ENCODE peak calls at places on chromosomes 5 and 9, in six cellular contexts. U is neural crest cell, B is HFFc6, I is Peyer's patch, J is AG08396, M is bronchial epithelial cell. V is an unnamed sample.

GRCh38 chr5:133825631-133826289 is 142.7 kb downstream of the C5orf15 start:
- DNase-seq in J (no peak), U (no peak), B (no peak), I (no peak), M (no peak), V (no peak)

GRCh38 chr5:74334434-74335364 is 305.8 kb downstream of the ENC1 start:
- DNase-seq in I (no peak), U (no peak), M (no peak), B (no peak), J (no peak), V (no peak)

GRCh38 chr5:132180134-132180745 is 47.4 kb downstream of the P4HA2 start:
- DNase-seq in U (no peak), M (peak; percentile 65), I (no peak), B (peak; percentile 41), J (peak; percentile 79), V (peak; percentile 82)

GRCh38 chr9:92324451-92324850 is 699 bp downstream of the NOL8 start:
- DNase-seq in U (no peak), J (no peak), I (no peak), M (no peak), B (no peak), V (no peak)

GRCh38 chr9:121262450-121262849 is 5.5 kb upstream of the GSN start:
- DNase-seq in J (no peak), M (no peak), U (no peak), B (peak; percentile 49), I (no peak), V (no peak)

GRCh38 chr9:75803130-75803529 is 87.3 kb upstream of the PCSK5 start:
- DNase-seq in B (peak; percentile 1), M (peak; percentile 42), J (peak; percentile 11), I (no peak), U (no peak), V (peak; percentile 14)

GRCh38 chr9:133874061-133874638 is 118.0 kb downstream of the VAV2 start:
- DNase-seq in I (no peak), J (peak; percentile 42), U (no peak), M (peak; percentile 99), B (peak; percentile 79), V (peak; percentile 92)

GRCh38 chr5:158606228-158606627 is 493.5 kb downstream of the EBF1 start:
- DNase-seq in J (no peak), I (no peak), U (no peak), M (no peak), B (no peak), V (no peak)

GRCh38 chr9:36484124-36484523 is 84.1 kb upstream of the RNF38 start:
- DNase-seq in M (no peak), U (no peak), J (no peak), I (no peak), B (no peak), V (no peak)

GRCh38 chr5:169914766-169915165 is 65.5 kb downstream of the INSYN2B start:
- DNase-seq in I (no peak), M (no peak), U (peak; percentile 3), B (peak; percentile 59), J (peak; percentile 62), V (peak; percentile 24)

GRCh38 chr9:82091610-82092009 is 103.0 kb downstream of the SPATA31D1 start:
- DNase-seq in J (no peak), I (no peak), U (no peak), B (no peak), M (peak; percentile 3), V (no peak)

GRCh38 chr9:100070071-100070470 is 28.7 kb downstream of the ERP44 start:
- DNase-seq in U (no peak), M (peak; percentile 84), B (no peak), I (no peak), J (no peak), V (peak; percentile 19)

GRCh38 chr5:145637396-145637795 is 197.7 kb downstream of the PRELID2 start:
- DNase-seq in J (no peak), U (no peak), I (no peak), B (peak; percentile 10), M (no peak), V (no peak)

GRCh38 chr5:72353046-72353445 is 32.9 kb downstream of the PTCD2 start:
- DNase-seq in B (peak; percentile 52), U (no peak), M (no peak), I (no peak), J (peak; percentile 33), V (no peak)

GRCh38 chr5:155616779-155617392 is 603.3 kb downstream of the KIF4B start:
- DNase-seq in U (peak; percentile 60), B (no peak), I (peak; percentile 62), J (peak; percentile 35), M (no peak), V (peak; percentile 33)

GRCh38 chr5:88325868-88326267 is 57.2 kb upstream of the TMEM161B start:
- DNase-seq in I (no peak), B (no peak), J (no peak), M (no peak), U (no peak), V (no peak)

GRCh38 chr9:131593255-131593820 is 48.0 kb downstream of the PRRT1B start:
- DNase-seq in U (no peak), B (no peak), M (no peak), J (no peak), I (no peak), V (peak; percentile 8)

GRCh38 chr5:168327019-168327421 is 35.6 kb downstream of the WWC1 start:
- DNase-seq in I (no peak), M (peak; percentile 50), J (no peak), U (no peak), B (peak; percentile 22), V (peak; percentile 33)

GRCh38 chr5:127697894-127698600 is 5.1 kb upstream of the CCDC192 start:
- DNase-seq in I (peak; percentile 49), B (peak; percentile 53), J (no peak), M (peak; percentile 55), U (no peak), V (peak; percentile 41)

GRCh38 chr9:26260238-26260637 is 582.0 kb upstream of the TUSC1 start:
- DNase-seq in J (no peak), M (peak; percentile 48), I (no peak), U (no peak), B (peak; percentile 11), V (peak; percentile 67)

GRCh38 chr9:126788046-126788445 is 16.8 kb upstream of the ZBTB43 start:
- DNase-seq in I (no peak), M (no peak), U (no peak), B (no peak), J (no peak), V (no peak)

GRCh38 chr5:114062940-114063867 is 298.7 kb upstream of the KCNN2 start:
- DNase-seq in B (peak; percentile 32), I (no peak), M (no peak), U (no peak), J (no peak), V (no peak)

GRCh38 chr5:178201221-178201926 is 3.0 kb upstream of the HNRNPAB start:
- DNase-seq in U (no peak), J (no peak), I (no peak), B (peak; percentile 31), M (peak; percentile 49), V (no peak)

GRCh38 chr5:141992349-141992963 is 20.4 kb downstream of the GNPDA1 start:
- DNase-seq in U (peak; percentile 75), I (peak; percentile 61), B (peak; percentile 58), M (peak; percentile 62), J (peak; percentile 51), V (peak; percentile 88)

GRCh38 chr5:1026700-1027621 is 18.4 kb downstream of the NKD2 start:
- DNase-seq in I (no peak), M (no peak), U (no peak), J (no peak), B (no peak), V (no peak)

GRCh38 chr9:109264865-109265532 is 55.9 kb downstream of the EPB41L4B start:
- DNase-seq in B (no peak), I (no peak), J (no peak), M (peak; percentile 45), U (no peak), V (no peak)

GRCh38 chr5:389891-390290 is 53.1 kb upstream of the EXOC3 start:
- DNase-seq in U (no peak), I (no peak), J (no peak), M (no peak), B (no peak), V (no peak)

V was measured in MCF 10A.